ENCODE peak calls at places on chromosome 1, in four cellular contexts. A is mucosa of gallbladder, J is ovary, O is HCT116. P is an unnamed sample.
A peak's percentile ranks its signal among the peaks of the same experiment; 100 is the strongest.

GRCh38 chr1:15531003-15531402 is 4.4 kb downstream of the DNAJC16 start:
- DNase-seq in A (no peak), J (no peak), O (no peak), P (no peak)

GRCh38 chr1:30988045-30988444 is 77.5 kb downstream of the PUM1 start:
- DNase-seq in A (no peak), J (no peak), O (no peak), P (no peak)

GRCh38 chr1:64162151-64162550 is 41.3 kb upstream of the UBE2U start:
- DNase-seq in A (no peak), J (no peak), O (no peak), P (no peak)

GRCh38 chr1:194466706-194467105 is 1280.3 kb upstream of the B3GALT2 start:
- DNase-seq in A (no peak), J (no peak), O (no peak), P (no peak)

GRCh38 chr1:116218922-116219321 is 107.7 kb downstream of the MAB21L3 start:
- DNase-seq in A (peak; percentile 44), J (no peak), O (no peak), P (no peak)

GRCh38 chr1:160885080-160885479 is at the start of gene ITLN1:
- DNase-seq in A (no peak), J (no peak), O (no peak), P (no peak)

GRCh38 chr1:72280131-72280530 is 2.2 kb downstream of the NEGR1 start:
- DNase-seq in A (no peak), J (no peak), O (no peak), P (no peak)

GRCh38 chr1:30058966-30059365 is 664.4 kb downstream of the MATN1 start:
- DNase-seq in A (no peak), J (no peak), O (peak; percentile 26), P (no peak)

GRCh38 chr1:3282656-3283430 is 171.6 kb upstream of the ARHGEF16 start:
- DNase-seq in A (no peak), J (no peak), O (no peak), P (no peak)

GRCh38 chr1:150619576-150620509 is 9.6 kb downstream of the ENSA start:
- DNase-seq in A (peak; percentile 48), J (no peak), O (no peak), P (no peak)

GRCh38 chr1:167446946-167447345 is 71.4 kb downstream of the CD247 start:
- DNase-seq in A (no peak), J (no peak), O (no peak), P (no peak)

GRCh38 chr1:88684482-88685238 is 587 bp downstream of the PKN2 start:
- DNase-seq in A (peak; percentile 31), J (peak; percentile 41), O (peak; percentile 49), P (peak; percentile 43)

GRCh38 chr1:84888753-84889152 is 4.3 kb downstream of the LPAR3 start:
- DNase-seq in A (no peak), J (no peak), O (no peak), P (no peak)